ENCODE peak calls at places on chromosomes 11 and 22, in five cellular contexts. U, V, K, C and A are unnamed samples.

GRCh38 chr22:38065539-38065938 is 8.3 kb downstream of the PICK1 start:
- DNase-seq in U (no peak), V (no peak), K (no peak), C (no peak), A (no peak)

GRCh38 chr22:17131686-17132085 is 10.5 kb upstream of the TMEM121B start:
- DNase-seq in U (no peak), V (peak; percentile 87), K (peak; percentile 37), C (no peak), A (no peak)

GRCh38 chr22:39567135-39567946 is 3.2 kb upstream of the CACNA1I start:
- DNase-seq in U (peak; percentile 37), V (peak; percentile 62), K (no peak), C (no peak), A (no peak)

GRCh38 chr11:10293423-10294288 is at the start of gene SBF2:
- DNase-seq in U (peak; percentile 81), V (peak; percentile 95), K (peak; percentile 73), C (peak; percentile 54), A (no peak)

GRCh38 chr11:26551186-26551801 is 20.8 kb downstream of the MUC15 start:
- DNase-seq in U (no peak), V (no peak), K (no peak), C (no peak), A (peak; percentile 7)

GRCh38 chr22:42364641-42365336 is 67.4 kb downstream of the NFAM1 start:
- DNase-seq in U (no peak), V (no peak), K (no peak), C (no peak), A (no peak)

GRCh38 chr22:41925783-41926460 is 684 bp downstream of the TNFRSF13C start:
- DNase-seq in U (peak; percentile 80), V (peak; percentile 97), K (peak; percentile 26), C (peak; percentile 57), A (no peak)

GRCh38 chr11:106276859-106277436 is 199.5 kb downstream of the AASDHPPT start:
- DNase-seq in U (no peak), V (no peak), K (no peak), C (no peak), A (peak; percentile 1)

GRCh38 chr11:15569626-15570025 is 454.9 kb downstream of the INSC start:
- DNase-seq in U (no peak), V (no peak), K (no peak), C (no peak), A (peak; percentile 2)

GRCh38 chr11:3161309-3161708 is 3.8 kb downstream of the OSBPL5 start:
- DNase-seq in U (no peak), V (peak; percentile 39), K (no peak), C (no peak), A (no peak)

GRCh38 chr22:43529954-43530863 is 118.4 kb downstream of the MPPED1 start:
- DNase-seq in U (no peak), V (no peak), K (no peak), C (no peak), A (no peak)

GRCh38 chr11:79461144-79461543 is 20.3 kb upstream of the TENM4 start:
- DNase-seq in U (no peak), V (no peak), K (no peak), C (no peak), A (no peak)

GRCh38 chr11:16690061-16690460 is 48.4 kb upstream of the C11orf58 start:
- DNase-seq in U (no peak), V (no peak), K (no peak), C (no peak), A (no peak)

GRCh38 chr11:64724863-64725535 is 2.0 kb upstream of the NRXN2 start:
- DNase-seq in U (no peak), V (peak; percentile 30), K (no peak), C (no peak), A (no peak)

GRCh38 chr11:118152020-118152551 is 537 bp downstream of the SCN4B start:
- DNase-seq in U (no peak), V (peak; percentile 78), K (no peak), C (no peak), A (no peak)

GRCh38 chr22:30261134-30261533 is 5.5 kb downstream of the OSM start:
- DNase-seq in U (no peak), V (no peak), K (no peak), C (no peak), A (no peak)

GRCh38 chr11:10623797-10624761 is 55.6 kb upstream of the LYVE1 start:
- DNase-seq in U (no peak), V (peak; percentile 85), K (no peak), C (no peak), A (no peak)

GRCh38 chr11:97912629-97913028 is 1108.1 kb upstream of the CNTN5 start:
- DNase-seq in U (no peak), V (no peak), K (no peak), C (no peak), A (no peak)

GRCh38 chr22:34976474-34976873 is 89.5 kb upstream of the ISX start:
- DNase-seq in U (no peak), V (no peak), K (no peak), C (no peak), A (no peak)

GRCh38 chr22:43541022-43541421 is 129.2 kb downstream of the MPPED1 start:
- DNase-seq in U (no peak), V (no peak), K (no peak), C (no peak), A (no peak)

GRCh38 chr22:35155403-35156025 is 89.6 kb downstream of the ISX start:
- DNase-seq in U (no peak), V (peak; percentile 53), K (no peak), C (no peak), A (no peak)

GRCh38 chr11:57551941-57552340 is 14.5 kb downstream of the SMTNL1 start:
- DNase-seq in U (no peak), V (no peak), K (no peak), C (no peak), A (no peak)